ENCODE peak calls at places on chromosomes 1 and 21, in four cellular contexts. E is fibroblast of mammary gland, D is psoas muscle, J is breast epithelium. Q is an unnamed sample.

GRCh38 chr21:14383596-14384210 is 757 bp upstream of the HSPA13 start:
- DNase-seq in E (peak), D (no peak), J (no peak), Q (peak)

GRCh38 chr1:41950820-41951219 is 32.1 kb upstream of the HIVEP3 start:
- DNase-seq in E (no peak), D (no peak), J (no peak), Q (peak)

GRCh38 chr1:200130552-200130951 is 103.0 kb downstream of the NR5A2 start:
- DNase-seq in E (no peak), D (no peak), J (no peak), Q (no peak)

GRCh38 chr1:93288558-93288957 is 57.1 kb upstream of the DR1 start:
- DNase-seq in E (peak), D (no peak), J (no peak), Q (no peak)

GRCh38 chr1:200346744-200347143 is 63.1 kb downstream of the ZNF281 start:
- DNase-seq in E (peak), D (no peak), J (no peak), Q (no peak)

GRCh38 chr1:159429074-159429861 is 2.7 kb upstream of the OR10J4 start:
- DNase-seq in E (peak), D (no peak), J (no peak), Q (no peak)

GRCh38 chr1:82225407-82226197 is 424.9 kb downstream of the ADGRL2 start:
- DNase-seq in E (peak), D (no peak), J (no peak), Q (no peak)

GRCh38 chr1:112557385-112557784 is 48.6 kb downstream of the WNT2B start:
- DNase-seq in E (peak), D (no peak), J (no peak), Q (no peak)

GRCh38 chr1:84996846-84997666 is at the start of gene MCOLN2:
- DNase-seq in E (peak), D (peak), J (no peak), Q (peak)

GRCh38 chr1:84698718-84699117 is 8.5 kb upstream of the SSX2IP start:
- DNase-seq in E (peak), D (no peak), J (no peak), Q (no peak)

GRCh38 chr1:212608956-212609700 is 567 bp downstream of the ATF3 start:
- DNase-seq in E (peak), D (peak), J (peak), Q (peak)

GRCh38 chr1:94554611-94555010 is 13.1 kb upstream of the F3 start:
- DNase-seq in E (no peak), D (no peak), J (no peak), Q (no peak)

GRCh38 chr1:17012775-17013501 is 1.2 kb upstream of the ATP13A2 start:
- DNase-seq in E (no peak), D (peak), J (no peak), Q (no peak)

GRCh38 chr21:46375560-46376230 is 51.7 kb downstream of the PCNT start:
- DNase-seq in E (no peak), D (peak), J (no peak), Q (no peak)

GRCh38 chr21:41605178-41605933 is 97.4 kb upstream of the TMPRSS2 start:
- DNase-seq in E (no peak), D (no peak), J (peak), Q (no peak)

GRCh38 chr1:156749429-156750118 is 1.9 kb downstream of the HDGF start:
- DNase-seq in E (no peak), D (no peak), J (no peak), Q (no peak)

GRCh38 chr1:17700981-17701870 is 53.9 kb upstream of the ACTL8 start:
- DNase-seq in E (no peak), D (no peak), J (no peak), Q (no peak)

GRCh38 chr1:207030522-207031009 is 2.0 kb downstream of the C1orf116 start:
- DNase-seq in E (no peak), D (no peak), J (no peak), Q (no peak)

GRCh38 chr1:247749870-247750269 is 1.9 kb upstream of the OR14A2 start:
- DNase-seq in E (no peak), D (no peak), J (no peak), Q (no peak)

GRCh38 chr1:242245255-242245654 is 246.4 kb upstream of the MAP1LC3C start:
- DNase-seq in E (no peak), D (no peak), J (no peak), Q (no peak)

GRCh38 chr1:229855999-229856650 is 210.9 kb upstream of the GALNT2 start:
- DNase-seq in E (no peak), D (no peak), J (no peak), Q (peak)

GRCh38 chr1:33641099-33641830 is 168.8 kb downstream of the ZSCAN20 start:
- DNase-seq in E (peak), D (no peak), J (no peak), Q (no peak)

GRCh38 chr1:3646596-3646995 is 3.3 kb downstream of the WRAP73 start:
- DNase-seq in E (no peak), D (no peak), J (peak), Q (no peak)

GRCh38 chr1:203913045-203913444 is 51.6 kb downstream of the SNRPE start:
- DNase-seq in E (no peak), D (no peak), J (no peak), Q (no peak)

GRCh38 chr1:22673486-22674409 is 20.7 kb downstream of the C1QB start:
- DNase-seq in E (peak), D (no peak), J (no peak), Q (peak)

GRCh38 chr1:27527223-27527856 is 37.4 kb upstream of the WASF2 start:
- DNase-seq in E (no peak), D (peak), J (peak), Q (peak)

GRCh38 chr21:41503331-41503730 is 4.6 kb downstream of the TMPRSS2 start:
- DNase-seq in E (no peak), D (no peak), J (no peak), Q (no peak)

GRCh38 chr1:12657060-12657866 is 13.4 kb downstream of the AADACL4 start:
- DNase-seq in E (no peak), D (peak), J (no peak), Q (no peak)

GRCh38 chr1:58116284-58116683 is 430.2 kb downstream of the OMA1 start:
- DNase-seq in E (no peak), D (no peak), J (no peak), Q (no peak)

GRCh38 chr1:221574529-221574928 is 167.4 kb downstream of the DUSP10 start:
- DNase-seq in E (no peak), D (no peak), J (no peak), Q (no peak)

GRCh38 chr1:113945329-113945728 is 16.2 kb downstream of the HIPK1 start:
- DNase-seq in E (no peak), D (no peak), J (no peak), Q (no peak)

GRCh38 chr1:36091141-36091540 is 2.4 kb downstream of the ADPRS start:
- DNase-seq in E (no peak), D (no peak), J (no peak), Q (no peak)

GRCh38 chr1:201348211-201348566 is 29.3 kb downstream of the TNNT2 start:
- DNase-seq in E (peak), D (no peak), J (no peak), Q (peak)

GRCh38 chr1:225745231-225745630 is 32.4 kb upstream of the SRP9 start:
- DNase-seq in E (no peak), D (no peak), J (no peak), Q (no peak)
- TF ChIP-seq CTCF in E (no peak), D (no peak), J (no peak), Q (no peak)

GRCh38 chr1:226643167-226643566 is 94.6 kb downstream of the STUM start:
- DNase-seq in E (peak), D (peak), J (no peak), Q (peak)
- TF ChIP-seq CTCF in E (no peak), D (no peak), J (no peak), Q (no peak)

DNA sequence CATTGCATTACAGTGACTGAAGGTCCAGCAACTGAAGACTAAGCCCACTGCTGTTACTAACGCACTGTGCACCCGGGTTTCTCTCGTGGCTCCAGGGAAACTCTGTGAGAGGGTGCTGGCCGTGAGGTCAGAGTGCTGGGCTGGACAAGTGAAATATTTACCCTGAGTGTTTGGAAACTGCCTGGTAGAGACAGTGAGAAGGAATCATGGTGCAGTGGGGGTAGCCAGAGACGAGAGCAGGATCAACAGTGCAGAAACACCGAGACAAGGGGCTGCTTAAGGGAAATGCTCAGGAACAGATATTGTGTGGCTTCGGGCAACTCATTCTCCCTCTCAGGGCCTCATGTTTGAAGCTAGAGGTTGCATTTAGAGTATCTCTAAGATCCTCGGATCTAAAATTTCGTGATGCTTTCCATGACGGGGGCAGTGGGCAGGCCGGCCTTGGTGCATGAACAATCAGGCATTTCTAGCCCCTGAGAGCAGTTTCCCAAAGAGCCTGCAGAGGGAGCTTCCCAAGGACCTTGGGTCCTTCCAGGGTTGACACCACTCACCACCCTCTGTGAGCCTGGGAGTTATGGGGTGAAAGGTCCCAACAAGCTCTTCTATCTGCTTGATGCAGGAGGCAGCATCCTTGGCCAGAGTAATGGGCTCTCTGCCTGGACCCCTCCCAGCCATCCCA is 9.7 kb downstream of the CD2 start:
- DNase-seq in E (peak), D (no peak), J (no peak), Q (no peak)
- TF ChIP-seq CTCF in E (peak), D (peak), J (no peak), Q (no peak)

GRCh38 chr21:35732788-35733187 is 327.5 kb downstream of the SETD4 start:
- DNase-seq in E (no peak), D (no peak), J (no peak), Q (no peak)

GRCh38 chr21:35727830-35728229 is 332.5 kb downstream of the SETD4 start:
- DNase-seq in E (no peak), D (no peak), J (no peak), Q (no peak)

DNA sequence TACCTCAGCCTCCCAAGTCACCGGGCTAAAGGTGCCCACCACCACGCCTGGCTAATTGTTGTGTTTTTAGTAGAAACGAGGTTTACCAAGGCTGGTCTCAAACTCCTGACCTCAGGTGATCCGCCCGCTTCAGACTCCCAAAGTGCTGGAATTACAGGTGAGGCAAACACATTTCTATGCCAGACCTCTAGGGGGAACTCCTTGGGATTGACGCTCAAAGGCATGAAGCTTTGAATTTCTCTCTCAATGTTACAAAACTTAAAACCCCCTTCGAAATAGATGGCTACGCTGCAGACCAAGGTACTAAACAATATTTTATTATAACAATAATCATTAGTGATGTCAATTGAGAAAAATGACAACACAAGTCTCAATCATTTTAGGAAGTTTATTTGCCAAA is 330.0 kb downstream of the SETD4 start:
- DNase-seq in E (no peak), D (no peak), J (no peak), Q (no peak)
- TF ChIP-seq CTCF in E (no peak), D (no peak), J (no peak), Q (no peak)

DNA sequence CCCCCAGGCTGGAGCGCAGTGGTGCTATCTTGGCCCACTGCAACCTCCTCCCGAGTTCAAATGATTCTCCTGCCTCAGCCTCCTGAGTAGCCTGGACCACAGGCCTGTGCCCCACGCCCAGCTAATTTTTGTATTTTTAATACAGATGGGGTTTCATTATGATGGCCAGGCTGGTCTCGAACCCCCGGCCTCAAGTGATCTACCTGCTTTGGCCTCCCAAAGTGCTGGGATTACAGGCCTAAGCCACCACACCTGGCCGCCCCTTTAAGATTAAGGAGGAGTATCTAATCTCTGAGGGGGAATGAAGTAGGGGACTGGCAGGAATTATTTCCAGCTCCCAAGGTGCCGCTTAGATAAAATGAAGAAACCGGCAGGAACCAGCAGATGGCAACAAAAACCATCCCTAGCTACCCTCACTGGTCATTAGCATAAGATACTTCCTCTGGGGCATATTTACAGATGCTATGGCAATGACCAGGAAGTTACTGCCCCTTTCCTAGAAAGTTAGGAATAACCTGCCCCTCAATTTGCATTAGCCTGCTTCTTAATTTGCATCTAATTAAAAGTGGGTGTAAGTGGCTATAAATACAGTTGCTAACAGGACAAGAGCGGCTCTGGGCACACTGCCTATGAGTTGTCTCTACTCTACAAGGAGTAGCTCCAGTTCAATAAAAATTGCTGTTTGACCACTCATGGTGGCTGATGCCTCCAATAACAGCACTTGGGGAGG is 7.1 kb upstream of the NSUN4 start:
- DNase-seq in E (peak), D (no peak), J (no peak), Q (peak)
- TF ChIP-seq CTCF in E (peak), D (no peak), J (no peak), Q (peak)

GRCh38 chr1:51235611-51236547 is at the start of gene RNF11:
- DNase-seq in E (peak), D (peak), J (peak), Q (peak)
- TF ChIP-seq CTCF in E (no peak), D (peak), J (no peak), Q (no peak)

DNA sequence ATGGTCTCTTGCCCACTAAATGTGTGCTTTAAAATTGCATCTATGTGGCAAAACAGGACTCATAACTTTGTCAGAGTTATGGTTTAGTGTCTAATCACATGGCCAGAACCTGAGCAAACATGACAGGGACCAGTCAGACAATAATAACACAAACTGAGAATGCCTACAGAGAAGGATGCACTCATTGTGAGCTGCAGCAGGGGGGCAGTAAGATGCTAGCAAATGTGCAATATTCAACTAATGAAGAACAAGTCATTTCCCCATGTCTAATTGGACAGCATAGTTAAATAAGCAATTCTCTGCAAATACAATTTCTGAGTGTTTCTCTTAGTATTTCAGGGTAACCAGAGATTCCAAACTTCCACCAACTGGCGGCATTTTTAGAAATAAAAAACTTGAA is 30.8 kb downstream of the SPAG17 start:
- DNase-seq in E (peak), D (no peak), J (no peak), Q (peak)
- TF ChIP-seq CTCF in E (peak), D (peak), J (no peak), Q (peak)

GRCh38 chr1:228180271-228180987 is 14.8 kb downstream of the IBA57 start:
- DNase-seq in E (no peak), D (no peak), J (no peak), Q (no peak)
- TF ChIP-seq CTCF in E (peak), D (no peak), J (peak), Q (no peak)

GRCh38 chr1:147515046-147515869 is 26.0 kb upstream of the BCL9 start:
- DNase-seq in E (peak), D (no peak), J (no peak), Q (no peak)
- TF ChIP-seq CTCF in E (no peak), D (peak), J (no peak), Q (no peak)